ENCODE peak calls at places on chromosomes 6 and 20, in ten cellular contexts. One of them, this sample, is unnamed.

GRCh38 chr6:21748343-21749063 is 155.0 kb downstream of the SOX4 start:
- DNase-seq in COR-L47: peak
- DNase-seq in HFFc6: no peak
- DNase-seq in dermis microvascular lymphatic vessel endothelial cell: no peak
- DNase-seq in stimulated activated CD4-positive, alpha-beta T cell treated with anti-CD3 and anti-CD28 coated beads, Interleukin-1b, Interleukin-23, amount 100 ng/mL, for 24 hours: no peak
- DNase-seq in ELR: no peak
- DNase-seq in NCI-H1105 treated with DMSO at 0.1 percent for 48 hours: peak
- DNase-seq in GM03348: peak
- DNase-seq in LoVo: no peak
- DNase-seq in neural crest cell: no peak
- DNase-seq in this sample: no peak

GRCh38 chr20:57570898-57571297 is 10.0 kb downstream of the PCK1 start:
- DNase-seq in COR-L47: no peak
- DNase-seq in HFFc6: no peak
- DNase-seq in dermis microvascular lymphatic vessel endothelial cell: no peak
- DNase-seq in stimulated activated CD4-positive, alpha-beta T cell treated with anti-CD3 and anti-CD28 coated beads, Interleukin-1b, Interleukin-23, amount 100 ng/mL, for 24 hours: no peak
- DNase-seq in ELR: no peak
- DNase-seq in NCI-H1105 treated with DMSO at 0.1 percent for 48 hours: no peak
- DNase-seq in GM03348: no peak
- DNase-seq in LoVo: no peak
- DNase-seq in neural crest cell: no peak
- DNase-seq in this sample: no peak

GRCh38 chr6:150377211-150377781 is 8.5 kb downstream of the IYD start:
- DNase-seq in COR-L47: no peak
- DNase-seq in HFFc6: no peak
- DNase-seq in dermis microvascular lymphatic vessel endothelial cell: no peak
- DNase-seq in stimulated activated CD4-positive, alpha-beta T cell treated with anti-CD3 and anti-CD28 coated beads, Interleukin-1b, Interleukin-23, amount 100 ng/mL, for 24 hours: no peak
- DNase-seq in ELR: no peak
- DNase-seq in NCI-H1105 treated with DMSO at 0.1 percent for 48 hours: no peak
- DNase-seq in GM03348: peak
- DNase-seq in LoVo: no peak
- DNase-seq in neural crest cell: no peak
- DNase-seq in this sample: no peak

GRCh38 chr20:32476684-32477593 is 108.2 kb downstream of the NOL4L start:
- DNase-seq in COR-L47: no peak
- DNase-seq in HFFc6: no peak
- DNase-seq in dermis microvascular lymphatic vessel endothelial cell: no peak
- DNase-seq in stimulated activated CD4-positive, alpha-beta T cell treated with anti-CD3 and anti-CD28 coated beads, Interleukin-1b, Interleukin-23, amount 100 ng/mL, for 24 hours: no peak
- DNase-seq in ELR: no peak
- DNase-seq in NCI-H1105 treated with DMSO at 0.1 percent for 48 hours: no peak
- DNase-seq in GM03348: no peak
- DNase-seq in LoVo: no peak
- DNase-seq in neural crest cell: no peak
- DNase-seq in this sample: no peak

GRCh38 chr6:42021847-42022754 is 28.2 kb upstream of the TAF8 start:
- DNase-seq in COR-L47: no peak
- DNase-seq in HFFc6: no peak
- DNase-seq in dermis microvascular lymphatic vessel endothelial cell: no peak
- DNase-seq in stimulated activated CD4-positive, alpha-beta T cell treated with anti-CD3 and anti-CD28 coated beads, Interleukin-1b, Interleukin-23, amount 100 ng/mL, for 24 hours: no peak
- DNase-seq in ELR: no peak
- DNase-seq in NCI-H1105 treated with DMSO at 0.1 percent for 48 hours: no peak
- DNase-seq in GM03348: no peak
- DNase-seq in LoVo: no peak
- DNase-seq in neural crest cell: no peak
- DNase-seq in this sample: no peak

GRCh38 chr20:63363013-63363957 is 2.1 kb upstream of the CHRNA4 start:
- DNase-seq in COR-L47: no peak
- DNase-seq in HFFc6: no peak
- DNase-seq in dermis microvascular lymphatic vessel endothelial cell: no peak
- DNase-seq in stimulated activated CD4-positive, alpha-beta T cell treated with anti-CD3 and anti-CD28 coated beads, Interleukin-1b, Interleukin-23, amount 100 ng/mL, for 24 hours: no peak
- DNase-seq in ELR: no peak
- DNase-seq in NCI-H1105 treated with DMSO at 0.1 percent for 48 hours: no peak
- DNase-seq in GM03348: no peak
- DNase-seq in LoVo: no peak
- DNase-seq in neural crest cell: no peak
- DNase-seq in this sample: no peak

GRCh38 chr6:37624606-37625574 is 72.8 kb downstream of the MDGA1 start:
- DNase-seq in COR-L47: peak
- DNase-seq in HFFc6: no peak
- DNase-seq in dermis microvascular lymphatic vessel endothelial cell: no peak
- DNase-seq in stimulated activated CD4-positive, alpha-beta T cell treated with anti-CD3 and anti-CD28 coated beads, Interleukin-1b, Interleukin-23, amount 100 ng/mL, for 24 hours: no peak
- DNase-seq in ELR: peak
- DNase-seq in NCI-H1105 treated with DMSO at 0.1 percent for 48 hours: peak
- DNase-seq in GM03348: peak
- DNase-seq in LoVo: peak
- DNase-seq in neural crest cell: no peak
- DNase-seq in this sample: peak

GRCh38 chr20:34089655-34090324 is 22.3 kb downstream of the EIF2S2 start:
- DNase-seq in COR-L47: no peak
- DNase-seq in HFFc6: no peak
- DNase-seq in dermis microvascular lymphatic vessel endothelial cell: no peak
- DNase-seq in stimulated activated CD4-positive, alpha-beta T cell treated with anti-CD3 and anti-CD28 coated beads, Interleukin-1b, Interleukin-23, amount 100 ng/mL, for 24 hours: no peak
- DNase-seq in ELR: no peak
- DNase-seq in NCI-H1105 treated with DMSO at 0.1 percent for 48 hours: peak
- DNase-seq in GM03348: no peak
- DNase-seq in LoVo: no peak
- DNase-seq in neural crest cell: no peak
- DNase-seq in this sample: no peak

GRCh38 chr6:138692058-138692977 is 81.3 kb upstream of the CCDC28A start:
- DNase-seq in COR-L47: peak
- DNase-seq in HFFc6: peak
- DNase-seq in dermis microvascular lymphatic vessel endothelial cell: no peak
- DNase-seq in stimulated activated CD4-positive, alpha-beta T cell treated with anti-CD3 and anti-CD28 coated beads, Interleukin-1b, Interleukin-23, amount 100 ng/mL, for 24 hours: no peak
- DNase-seq in ELR: peak
- DNase-seq in NCI-H1105 treated with DMSO at 0.1 percent for 48 hours: peak
- DNase-seq in GM03348: peak
- DNase-seq in LoVo: peak
- DNase-seq in neural crest cell: peak
- DNase-seq in this sample: peak

GRCh38 chr6:159117031-159117430 is 52.2 kb upstream of the FNDC1 start:
- DNase-seq in COR-L47: no peak
- DNase-seq in HFFc6: peak
- DNase-seq in dermis microvascular lymphatic vessel endothelial cell: no peak
- DNase-seq in stimulated activated CD4-positive, alpha-beta T cell treated with anti-CD3 and anti-CD28 coated beads, Interleukin-1b, Interleukin-23, amount 100 ng/mL, for 24 hours: no peak
- DNase-seq in ELR: peak
- DNase-seq in NCI-H1105 treated with DMSO at 0.1 percent for 48 hours: no peak
- DNase-seq in GM03348: peak
- DNase-seq in LoVo: no peak
- DNase-seq in neural crest cell: no peak
- DNase-seq in this sample: no peak

GRCh38 chr6:161010418-161010817 is 18.8 kb downstream of the MAP3K4 start:
- DNase-seq in COR-L47: no peak
- DNase-seq in HFFc6: peak
- DNase-seq in dermis microvascular lymphatic vessel endothelial cell: no peak
- DNase-seq in stimulated activated CD4-positive, alpha-beta T cell treated with anti-CD3 and anti-CD28 coated beads, Interleukin-1b, Interleukin-23, amount 100 ng/mL, for 24 hours: no peak
- DNase-seq in ELR: peak
- DNase-seq in NCI-H1105 treated with DMSO at 0.1 percent for 48 hours: no peak
- DNase-seq in GM03348: peak
- DNase-seq in LoVo: no peak
- DNase-seq in neural crest cell: no peak
- DNase-seq in this sample: no peak

GRCh38 chr6:162344935-162345599 is 382.5 kb downstream of the PRKN start:
- DNase-seq in COR-L47: no peak
- DNase-seq in HFFc6: no peak
- DNase-seq in dermis microvascular lymphatic vessel endothelial cell: no peak
- DNase-seq in stimulated activated CD4-positive, alpha-beta T cell treated with anti-CD3 and anti-CD28 coated beads, Interleukin-1b, Interleukin-23, amount 100 ng/mL, for 24 hours: no peak
- DNase-seq in ELR: peak
- DNase-seq in NCI-H1105 treated with DMSO at 0.1 percent for 48 hours: no peak
- DNase-seq in GM03348: no peak
- DNase-seq in LoVo: no peak
- DNase-seq in neural crest cell: no peak
- DNase-seq in this sample: no peak

GRCh38 chr20:23366384-23366783 is 4.4 kb downstream of the GZF1 start:
- DNase-seq in COR-L47: no peak
- DNase-seq in HFFc6: no peak
- DNase-seq in dermis microvascular lymphatic vessel endothelial cell: no peak
- DNase-seq in stimulated activated CD4-positive, alpha-beta T cell treated with anti-CD3 and anti-CD28 coated beads, Interleukin-1b, Interleukin-23, amount 100 ng/mL, for 24 hours: no peak
- DNase-seq in ELR: peak
- DNase-seq in NCI-H1105 treated with DMSO at 0.1 percent for 48 hours: no peak
- DNase-seq in GM03348: no peak
- DNase-seq in LoVo: no peak
- DNase-seq in neural crest cell: no peak
- DNase-seq in this sample: peak

GRCh38 chr20:62367136-62367482 is at the start of gene LAMA5:
- DNase-seq in COR-L47: no peak
- DNase-seq in HFFc6: no peak
- DNase-seq in dermis microvascular lymphatic vessel endothelial cell: no peak
- DNase-seq in stimulated activated CD4-positive, alpha-beta T cell treated with anti-CD3 and anti-CD28 coated beads, Interleukin-1b, Interleukin-23, amount 100 ng/mL, for 24 hours: no peak
- DNase-seq in ELR: peak
- DNase-seq in NCI-H1105 treated with DMSO at 0.1 percent for 48 hours: peak
- DNase-seq in GM03348: peak
- DNase-seq in LoVo: peak
- DNase-seq in neural crest cell: peak
- DNase-seq in this sample: peak

GRCh38 chr20:33798444-33798843 is 12.7 kb upstream of the CHMP4B start:
- DNase-seq in COR-L47: no peak
- DNase-seq in HFFc6: no peak
- DNase-seq in dermis microvascular lymphatic vessel endothelial cell: no peak
- DNase-seq in stimulated activated CD4-positive, alpha-beta T cell treated with anti-CD3 and anti-CD28 coated beads, Interleukin-1b, Interleukin-23, amount 100 ng/mL, for 24 hours: no peak
- DNase-seq in ELR: no peak
- DNase-seq in NCI-H1105 treated with DMSO at 0.1 percent for 48 hours: no peak
- DNase-seq in GM03348: no peak
- DNase-seq in LoVo: no peak
- DNase-seq in neural crest cell: no peak
- DNase-seq in this sample: no peak

GRCh38 chr6:18154507-18155272 is at the start of gene TPMT:
- DNase-seq in COR-L47: peak
- DNase-seq in HFFc6: no peak
- DNase-seq in dermis microvascular lymphatic vessel endothelial cell: no peak
- DNase-seq in stimulated activated CD4-positive, alpha-beta T cell treated with anti-CD3 and anti-CD28 coated beads, Interleukin-1b, Interleukin-23, amount 100 ng/mL, for 24 hours: peak
- DNase-seq in ELR: peak
- DNase-seq in NCI-H1105 treated with DMSO at 0.1 percent for 48 hours: peak
- DNase-seq in GM03348: no peak
- DNase-seq in LoVo: peak
- DNase-seq in neural crest cell: peak
- DNase-seq in this sample: no peak

GRCh38 chr6:108921547-108922331 is 73.5 kb downstream of the ARMC2 start:
- DNase-seq in COR-L47: peak
- DNase-seq in HFFc6: peak
- DNase-seq in dermis microvascular lymphatic vessel endothelial cell: peak
- DNase-seq in stimulated activated CD4-positive, alpha-beta T cell treated with anti-CD3 and anti-CD28 coated beads, Interleukin-1b, Interleukin-23, amount 100 ng/mL, for 24 hours: no peak
- DNase-seq in ELR: no peak
- DNase-seq in NCI-H1105 treated with DMSO at 0.1 percent for 48 hours: no peak
- DNase-seq in GM03348: peak
- DNase-seq in LoVo: no peak
- DNase-seq in neural crest cell: no peak
- DNase-seq in this sample: no peak

GRCh38 chr6:122580731-122581130 is 29.5 kb upstream of the PKIB start:
- DNase-seq in COR-L47: peak
- DNase-seq in HFFc6: no peak
- DNase-seq in dermis microvascular lymphatic vessel endothelial cell: no peak
- DNase-seq in stimulated activated CD4-positive, alpha-beta T cell treated with anti-CD3 and anti-CD28 coated beads, Interleukin-1b, Interleukin-23, amount 100 ng/mL, for 24 hours: no peak
- DNase-seq in ELR: peak
- DNase-seq in NCI-H1105 treated with DMSO at 0.1 percent for 48 hours: no peak
- DNase-seq in GM03348: no peak
- DNase-seq in LoVo: no peak
- DNase-seq in neural crest cell: no peak
- DNase-seq in this sample: no peak

GRCh38 chr20:36447101-36447500 is 94.2 kb upstream of the MYL9 start:
- DNase-seq in COR-L47: peak
- DNase-seq in HFFc6: no peak
- DNase-seq in dermis microvascular lymphatic vessel endothelial cell: no peak
- DNase-seq in stimulated activated CD4-positive, alpha-beta T cell treated with anti-CD3 and anti-CD28 coated beads, Interleukin-1b, Interleukin-23, amount 100 ng/mL, for 24 hours: no peak
- DNase-seq in ELR: no peak
- DNase-seq in NCI-H1105 treated with DMSO at 0.1 percent for 48 hours: peak
- DNase-seq in GM03348: no peak
- DNase-seq in LoVo: no peak
- DNase-seq in neural crest cell: no peak
- DNase-seq in this sample: no peak

GRCh38 chr6:13496508-13497180 is 9.2 kb upstream of the GFOD1 start:
- DNase-seq in COR-L47: no peak
- DNase-seq in HFFc6: no peak
- DNase-seq in dermis microvascular lymphatic vessel endothelial cell: no peak
- DNase-seq in stimulated activated CD4-positive, alpha-beta T cell treated with anti-CD3 and anti-CD28 coated beads, Interleukin-1b, Interleukin-23, amount 100 ng/mL, for 24 hours: no peak
- DNase-seq in ELR: peak
- DNase-seq in NCI-H1105 treated with DMSO at 0.1 percent for 48 hours: no peak
- DNase-seq in GM03348: no peak
- DNase-seq in LoVo: peak
- DNase-seq in neural crest cell: no peak
- DNase-seq in this sample: peak